ENCODE peak calls at places on chromosomes 7 and 10, in five cellular contexts. E, B, F, X and K are unnamed samples.

GRCh38 chr7:134502463-134502862 is 24.9 kb upstream of the AKR1B10 start:
- DNase-seq in E (no peak), B (no peak), F (no peak), X (peak), K (no peak)

GRCh38 chr7:112433289-112433688 is 17.0 kb upstream of the IFRD1 start:
- DNase-seq in E (no peak), B (no peak), F (no peak), X (no peak), K (no peak)

GRCh38 chr7:79736418-79736817 is 283.0 kb upstream of the MAGI2 start:
- DNase-seq in E (no peak), B (no peak), F (no peak), X (no peak), K (no peak)

GRCh38 chr10:10818082-10818481 is 199.6 kb upstream of the CELF2 start:
- DNase-seq in E (no peak), B (no peak), F (no peak), X (no peak), K (no peak)

GRCh38 chr7:37988721-37989650 is 68.5 kb downstream of the EPDR1 start:
- DNase-seq in E (no peak), B (no peak), F (no peak), X (no peak), K (no peak)

GRCh38 chr7:46414946-46415345 is 493.9 kb upstream of the IGFBP3 start:
- DNase-seq in E (no peak), B (no peak), F (no peak), X (no peak), K (no peak)

GRCh38 chr7:7428806-7429205 is 106.9 kb downstream of the COL28A1 start:
- DNase-seq in E (no peak), B (no peak), F (no peak), X (no peak), K (no peak)

GRCh38 chr7:149869867-149870266 is 3.9 kb upstream of the ATP6V0E2 start:
- DNase-seq in E (peak), B (no peak), F (no peak), X (no peak), K (no peak)

GRCh38 chr7:117751775-117752174 is 121.5 kb downstream of the CTTNBP2 start:
- DNase-seq in E (no peak), B (no peak), F (no peak), X (no peak), K (no peak)

GRCh38 chr10:62183442-62183841 is 85.2 kb downstream of the RTKN2 start:
- DNase-seq in E (no peak), B (no peak), F (peak), X (no peak), K (no peak)

GRCh38 chr10:97396056-97396455 is 5.1 kb downstream of the RRP12 start:
- DNase-seq in E (no peak), B (no peak), F (no peak), X (no peak), K (no peak)

GRCh38 chr10:8054498-8055407 is at the start of gene GATA3:
- DNase-seq in E (peak), B (peak), F (peak), X (no peak), K (no peak)

GRCh38 chr10:119029613-119030420 is at the start of gene NANOS1:
- DNase-seq in E (peak), B (no peak), F (no peak), X (no peak), K (no peak)

GRCh38 chr7:129255800-129256199 is 31.0 kb downstream of the AHCYL2 start:
- DNase-seq in E (no peak), B (no peak), F (no peak), X (no peak), K (no peak)

GRCh38 chr7:138325434-138325833 is 134.6 kb upstream of the TRIM24 start:
- DNase-seq in E (no peak), B (no peak), F (no peak), X (no peak), K (no peak)

GRCh38 chr7:12107841-12108249 is 103.2 kb upstream of the TMEM106B start:
- DNase-seq in E (no peak), B (no peak), F (no peak), X (no peak), K (no peak)

GRCh38 chr10:21519981-21520436 is 5.5 kb downstream of the SKIDA1 start:
- DNase-seq in E (peak), B (no peak), F (no peak), X (no peak), K (no peak)

GRCh38 chr7:53398566-53398965 is 363.1 kb downstream of the POM121L12 start:
- DNase-seq in E (no peak), B (no peak), F (no peak), X (no peak), K (no peak)

GRCh38 chr10:95729323-95730055 is 26.5 kb upstream of the ENTPD1 start:
- DNase-seq in E (no peak), B (no peak), F (no peak), X (no peak), K (no peak)

GRCh38 chr10:117609095-117609821 is 66.7 kb downstream of the EMX2 start:
- DNase-seq in E (no peak), B (no peak), F (no peak), X (peak), K (no peak)

GRCh38 chr7:92464515-92464914 is 13.2 kb downstream of the ERVW-1 start:
- DNase-seq in E (no peak), B (no peak), F (no peak), X (no peak), K (no peak)

GRCh38 chr10:129328531-129328930 is 138.5 kb upstream of the MGMT start:
- DNase-seq in E (no peak), B (no peak), F (no peak), X (no peak), K (no peak)

GRCh38 chr7:30726296-30727006 is 25.5 kb upstream of the INMT start:
- DNase-seq in E (no peak), B (peak), F (no peak), X (no peak), K (no peak)

GRCh38 chr10:14507156-14507555 is 176.4 kb upstream of the FRMD4A start:
- DNase-seq in E (no peak), B (peak), F (no peak), X (no peak), K (no peak)

GRCh38 chr10:91901784-91902677 is 7.3 kb downstream of the FGFBP3 start:
- DNase-seq in E (no peak), B (no peak), F (no peak), X (peak), K (no peak)

GRCh38 chr10:115882021-115882420 is 391.0 kb downstream of the GFRA1 start:
- DNase-seq in E (peak), B (no peak), F (no peak), X (no peak), K (no peak)

GRCh38 chr10:132036153-132036886 is 29.4 kb upstream of the JAKMIP3 start:
- DNase-seq in E (peak), B (no peak), F (no peak), X (no peak), K (no peak)

GRCh38 chr7:55254242-55254595 is 110.9 kb upstream of the LANCL2 start:
- DNase-seq in E (no peak), B (no peak), F (no peak), X (no peak), K (no peak)

GRCh38 chr7:35516498-35516897 is 178.4 kb downstream of the HERPUD2 start:
- DNase-seq in E (no peak), B (no peak), F (no peak), X (no peak), K (no peak)

GRCh38 chr7:137169282-137169698 is 174.2 kb downstream of the PTN start:
- DNase-seq in E (peak), B (no peak), F (no peak), X (peak), K (no peak)

GRCh38 chr10:132631348-132631735 is 93.8 kb downstream of the INPP5A start:
- DNase-seq in E (no peak), B (no peak), F (no peak), X (peak), K (no peak)

GRCh38 chr10:21402606-21403083 is 122.8 kb downstream of the SKIDA1 start:
- DNase-seq in E (no peak), B (no peak), F (no peak), X (no peak), K (no peak)

GRCh38 chr10:85527610-85528317 is 838.8 kb downstream of the GRID1 start:
- DNase-seq in E (no peak), B (no peak), F (no peak), X (no peak), K (no peak)

GRCh38 chr10:109996225-109996624 is 11.6 kb upstream of the ADD3 start:
- DNase-seq in E (no peak), B (no peak), F (no peak), X (no peak), K (no peak)

DNA sequence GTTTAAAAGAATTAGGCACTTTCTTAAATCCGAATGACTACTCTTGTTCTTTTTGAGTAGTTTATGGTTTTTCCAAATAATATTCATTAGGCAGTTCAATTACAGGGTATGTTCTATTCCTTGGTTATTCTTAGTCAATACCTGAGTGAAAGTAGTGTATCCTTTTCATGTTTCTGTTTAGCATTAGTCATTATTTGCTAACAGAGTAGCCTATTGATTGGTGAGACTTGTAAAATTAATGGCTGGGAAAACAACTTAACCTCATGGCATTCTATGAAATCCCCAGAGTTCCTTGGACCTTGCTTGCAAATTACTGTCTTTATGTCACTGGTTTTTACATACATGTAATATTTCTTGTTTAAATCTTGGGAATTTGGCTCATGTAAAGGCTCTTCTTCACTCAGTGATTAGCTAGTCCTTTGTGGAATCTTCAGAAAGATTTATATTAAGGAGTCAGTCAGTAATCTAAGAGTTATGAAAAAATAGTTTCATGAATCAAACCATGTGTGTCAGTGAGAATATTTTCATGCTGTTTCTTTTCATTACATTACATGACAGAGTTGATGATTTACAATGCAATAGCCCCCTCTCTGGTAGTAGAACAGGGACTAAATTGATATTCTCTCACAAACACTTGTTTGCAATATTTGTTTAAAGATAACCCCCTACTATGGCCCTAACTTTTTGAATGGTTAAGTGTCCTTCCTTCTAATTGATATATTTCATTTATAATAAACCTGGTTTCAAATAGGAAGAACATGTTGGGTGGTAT is 81.5 kb upstream of the LRRTM3 start:
- DNase-seq in E (no peak), B (no peak), F (no peak), X (no peak), K (no peak)
- TF ChIP-seq CTCF in E (peak), B (no peak), F (no peak), X (no peak), K (no peak)

DNA sequence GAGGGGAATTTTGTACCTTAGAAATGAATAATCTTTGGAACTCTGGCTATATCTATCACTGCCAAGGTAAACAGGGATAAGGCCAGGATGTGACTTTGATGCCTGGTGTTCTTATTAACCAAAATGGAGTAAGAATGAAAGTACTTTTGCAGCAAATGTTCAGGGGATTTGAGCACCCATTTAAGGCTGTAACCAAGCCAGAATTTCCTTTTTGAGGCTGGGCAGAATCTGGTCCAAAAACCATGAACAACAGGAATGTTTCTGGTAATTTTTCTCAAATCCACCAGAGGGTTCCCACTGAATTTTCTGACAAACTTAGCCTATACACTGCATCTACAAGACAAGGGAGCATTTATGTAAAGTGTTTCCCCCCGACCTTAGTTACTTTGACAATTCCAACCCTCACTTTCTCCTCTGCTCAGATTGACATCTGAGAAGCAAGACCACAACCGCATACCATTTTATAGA is 120.6 kb downstream of the BAMBI start:
- DNase-seq in E (no peak), B (no peak), F (no peak), X (no peak), K (no peak)
- TF ChIP-seq CTCF in E (no peak), B (no peak), F (no peak), X (no peak), K (no peak)

DNA sequence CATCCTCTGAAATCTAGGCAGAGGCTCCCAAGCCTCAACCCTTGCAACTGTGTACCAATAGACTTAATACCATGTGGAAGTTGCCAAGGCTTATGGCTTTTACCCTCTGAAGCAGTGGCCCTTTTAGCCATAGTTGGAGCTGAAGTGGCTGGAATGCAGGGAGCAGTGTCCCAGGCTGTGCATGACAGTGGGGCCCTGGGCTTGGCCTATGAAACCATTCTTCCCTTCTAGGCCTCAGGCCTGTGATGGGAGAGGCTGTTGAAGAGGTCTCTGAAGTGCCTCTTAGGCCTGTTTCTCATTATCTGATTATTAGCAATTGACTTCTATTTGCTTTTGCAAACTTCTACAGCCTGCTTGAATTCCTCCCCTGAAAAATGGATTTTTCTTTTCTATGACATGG is 612.7 kb upstream of the ZWINT start:
- DNase-seq in E (no peak), B (no peak), F (no peak), X (no peak), K (no peak)
- TF ChIP-seq CTCF in E (no peak), B (no peak), F (no peak), X (no peak), K (no peak)

DNA sequence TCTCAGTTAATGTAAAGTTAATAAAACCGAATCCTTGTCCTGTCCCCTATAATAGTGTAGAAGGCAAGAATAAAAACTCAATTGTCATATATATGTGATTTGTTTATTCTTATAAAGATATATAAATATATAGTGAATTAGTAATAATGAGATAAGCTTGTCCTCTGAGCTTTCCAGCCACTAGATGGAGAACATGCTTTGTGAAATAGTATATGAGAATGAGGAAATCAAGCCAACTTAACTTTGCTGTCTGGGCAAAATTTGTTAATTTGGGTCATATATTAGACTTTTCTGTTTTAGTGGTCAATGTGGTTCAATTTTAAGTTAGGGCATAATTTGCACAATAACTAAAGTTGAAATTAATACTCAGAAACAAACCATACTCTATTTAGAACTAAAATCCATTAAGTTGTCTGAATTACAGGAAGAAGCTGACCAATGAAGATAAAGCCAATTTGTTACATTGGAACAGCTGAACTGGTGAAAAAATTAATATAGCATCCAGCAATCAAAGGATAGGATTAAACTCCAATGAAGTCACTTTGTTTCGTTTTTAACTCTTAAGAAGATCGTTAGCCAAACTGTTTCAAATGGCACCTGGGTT is 595.0 kb downstream of the ARL4A start:
- DNase-seq in E (no peak), B (no peak), F (no peak), X (no peak), K (no peak)
- TF ChIP-seq CTCF in E (peak), B (no peak), F (no peak), X (no peak), K (peak)

GRCh38 chr7:1884583-1885350 is 214.7 kb downstream of the ELFN1 start:
- DNase-seq in E (no peak), B (no peak), F (no peak), X (no peak), K (no peak)

GRCh38 chr7:1882451-1882850 is 212.4 kb downstream of the ELFN1 start:
- DNase-seq in E (no peak), B (no peak), F (no peak), X (no peak), K (no peak)

GRCh38 chr7:1883031-1883761 is 213.1 kb downstream of the ELFN1 start:
- DNase-seq in E (peak), B (no peak), F (no peak), X (no peak), K (no peak)

GRCh38 chr7:1885465-1886226 is 215.6 kb downstream of the ELFN1 start:
- DNase-seq in E (no peak), B (no peak), F (no peak), X (no peak), K (no peak)

DNA sequence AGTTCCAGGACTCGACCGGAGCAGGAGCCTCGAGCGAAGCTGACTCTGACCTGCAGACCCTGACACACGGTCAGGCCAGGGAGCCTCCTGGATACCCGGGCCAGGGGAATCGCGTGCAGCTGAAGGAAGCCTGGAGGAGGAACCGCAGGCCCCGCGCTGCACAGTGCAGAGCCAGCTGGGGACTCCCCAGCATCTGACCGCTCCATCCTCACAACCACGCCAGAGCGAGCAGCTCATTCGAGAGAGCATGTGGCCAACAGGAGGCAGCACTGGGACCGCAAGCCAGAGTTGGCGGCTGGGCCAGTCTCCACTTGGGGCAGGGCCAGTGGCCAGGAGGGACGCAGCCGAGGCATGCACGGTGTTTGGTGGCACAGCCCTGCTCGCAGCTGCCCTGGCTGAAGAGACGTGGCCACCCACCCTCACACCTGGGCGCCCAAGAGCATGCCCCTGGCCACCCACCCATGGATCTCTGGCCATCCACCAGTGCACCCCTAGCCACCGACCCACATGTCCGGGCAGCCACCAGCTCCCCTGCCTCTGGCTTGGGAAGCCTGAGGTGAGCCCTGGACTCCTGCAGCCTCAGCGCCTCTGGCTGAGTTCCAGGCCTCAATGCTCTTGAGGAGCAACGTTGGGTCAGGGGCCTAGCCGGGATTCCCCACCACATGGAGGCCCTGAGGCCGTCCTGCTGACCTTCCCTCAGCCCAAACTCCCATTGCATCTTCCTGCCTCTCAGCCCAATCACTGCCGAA is 213.9 kb downstream of the ELFN1 start:
- DNase-seq in E (peak), B (no peak), F (no peak), X (no peak), K (no peak)
- TF ChIP-seq CTCF in E (peak), B (no peak), F (no peak), X (no peak), K (no peak)

GRCh38 chr10:25639646-25640045 is 294.4 kb upstream of the MYO3A start:
- DNase-seq in E (no peak), B (no peak), F (no peak), X (no peak), K (no peak)
- TF ChIP-seq CTCF in E (peak), B (no peak), F (no peak), X (no peak), K (no peak)

GRCh38 chr7:13602036-13602435 is 387.4 kb downstream of the ETV1 start:
- DNase-seq in E (no peak), B (no peak), F (no peak), X (no peak), K (no peak)

GRCh38 chr7:13603661-13604060 is 385.8 kb downstream of the ETV1 start:
- DNase-seq in E (no peak), B (no peak), F (no peak), X (no peak), K (no peak)

GRCh38 chr7:13604178-13604577 is 385.3 kb downstream of the ETV1 start:
- DNase-seq in E (no peak), B (no peak), F (no peak), X (no peak), K (no peak)
- TF ChIP-seq CTCF in E (no peak), B (no peak), F (no peak), X (no peak), K (no peak)

GRCh38 chr7:71871446-71871845 is 540.7 kb downstream of the CALN1 start:
- DNase-seq in E (peak), B (no peak), F (no peak), X (no peak), K (no peak)
- TF ChIP-seq CTCF in E (peak), B (no peak), F (no peak), X (no peak), K (peak)